ENCODE peak calls at places on chromosomes 11 and 22, in seven cellular contexts. G, B, X, U, Y, S and T are unnamed samples.

GRCh38 chr11:2827256-2827655 is 58.3 kb downstream of the CDKN1C start:
- DNase-seq in S (peak; percentile 39), U (no peak), G (no peak), Y (no peak), B (no peak), X (no peak), T (no peak)

GRCh38 chr11:115670538-115671200 is 166.5 kb upstream of the CADM1 start:
- DNase-seq in U (no peak), B (no peak), G (no peak), S (no peak), Y (no peak), X (no peak), T (no peak)

GRCh38 chr22:39012525-39013516 is 1.2 kb upstream of the APOBEC3C start:
- DNase-seq in X (no peak), U (no peak), B (peak; percentile 87), Y (no peak), S (no peak), G (no peak), T (no peak)

GRCh38 chr11:12170501-12170900 is 60.1 kb downstream of the MICAL2 start:
- DNase-seq in U (no peak), X (no peak), B (no peak), Y (no peak), S (no peak), G (no peak), T (no peak)

GRCh38 chr11:119573858-119574257 is 150.9 kb upstream of the THY1 start:
- DNase-seq in B (no peak), U (no peak), X (no peak), S (no peak), G (no peak), Y (no peak), T (no peak)

GRCh38 chr11:96339704-96340554 is 3.1 kb downstream of the MAML2 start:
- DNase-seq in S (no peak), X (no peak), B (no peak), U (no peak), G (no peak), Y (no peak), T (no peak)

GRCh38 chr11:803467-803742 is 1.6 kb downstream of the PIDD1 start:
- DNase-seq in U (no peak), Y (no peak), G (no peak), X (no peak), S (peak; percentile 55), B (no peak), T (no peak)

GRCh38 chr11:103070142-103070541 is 21.8 kb downstream of the DCUN1D5 start:
- DNase-seq in X (no peak), S (no peak), B (no peak), U (no peak), G (no peak), Y (no peak), T (no peak)

GRCh38 chr11:14357843-14358728 is 897 bp downstream of the RRAS2 start:
- DNase-seq in B (peak; percentile 43), U (no peak), Y (peak; percentile 63), S (peak; percentile 67), X (peak; percentile 76), G (no peak), T (peak; percentile 64)

GRCh38 chr11:8403310-8403709 is 139.6 kb upstream of the LMO1 start:
- DNase-seq in G (no peak), Y (no peak), U (no peak), B (no peak), S (no peak), X (no peak), T (no peak)

GRCh38 chr11:111362887-111363411 is 16.1 kb downstream of the POU2AF1 start:
- DNase-seq in S (peak; percentile 93), Y (peak; percentile 93), U (no peak), B (no peak), G (no peak), X (no peak), T (peak; percentile 94)

GRCh38 chr11:111365722-111366559 is 13.1 kb downstream of the POU2AF1 start:
- DNase-seq in B (no peak), S (no peak), U (no peak), G (no peak), X (no peak), Y (no peak), T (no peak)

GRCh38 chr11:111363985-111364384 is 15.1 kb downstream of the POU2AF1 start:
- DNase-seq in S (no peak), G (no peak), U (no peak), B (no peak), X (no peak), Y (no peak), T (no peak)

GRCh38 chr11:111366560-111367410 is 12.3 kb downstream of the POU2AF1 start:
- DNase-seq in S (no peak), U (no peak), Y (no peak), G (no peak), B (no peak), X (no peak), T (no peak)

DNA sequence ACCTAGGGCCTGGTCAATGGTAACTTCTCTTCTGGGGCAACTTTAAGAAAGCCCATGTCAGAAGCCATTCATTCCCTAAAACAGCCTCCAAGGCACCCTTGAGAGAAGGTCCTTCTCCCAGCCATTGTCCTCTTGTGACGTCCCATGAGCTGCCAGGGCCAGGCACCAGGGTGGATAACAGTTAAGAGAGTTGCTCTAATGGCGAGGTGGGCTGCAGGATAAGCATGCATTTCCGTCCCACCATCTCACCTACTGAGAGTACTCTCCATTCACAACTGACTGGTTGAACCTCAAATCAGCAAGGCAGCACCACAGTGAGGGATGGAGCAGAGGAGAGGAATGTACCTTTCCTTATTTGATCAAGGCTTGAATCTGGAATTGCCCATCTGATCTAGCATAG is 14.6 kb downstream of the POU2AF1 start:
- DNase-seq in G (no peak), U (no peak), Y (no peak), S (no peak), B (no peak), X (no peak), T (no peak)
- H3K4me1 ChIP-seq in G (no peaks in the 10 kb centered on the region), U (peaks cover 4% of the 10 kb centered on the region), Y (peaks cover 56% of the 10 kb centered on the region), S (peaks cover 31% of the 10 kb centered on the region), B (no peaks in the 10 kb centered on the region), X (no peaks in the 10 kb centered on the region), T (peaks cover 88% of the 10 kb centered on the region)

GRCh38 chr11:46451759-46452158 is 60.2 kb upstream of the CHRM4 start:
- DNase-seq in X (no peak), S (no peak), B (no peak), U (no peak), Y (no peak), G (no peak), T (no peak)
- H3K27ac ChIP-seq in X (no peak overlapping the region), S (no peak overlapping the region), B (no peak overlapping the region), U (no peak overlapping the region), Y (no peak overlapping the region), G (no peak overlapping the region), T (no peak overlapping the region)

GRCh38 chr11:117300773-117301172 is 9.6 kb downstream of the BACE1-AS start:
- DNase-seq in X (no peak), S (no peak), G (no peak), U (no peak), B (no peak), Y (no peak), T (no peak)
- TF ChIP-seq POLR2A in X (no peak), S (no peak), G (no peak), U (no peak), B (no peak), Y (no peak), T (no peak)

GRCh38 chr11:94781822-94782221 is 13.7 kb downstream of the AMOTL1 start:
- DNase-seq in X (no peak), S (no peak), U (no peak), Y (no peak), G (no peak), B (no peak), T (no peak)
- H3K4me1 ChIP-seq in X (peaks cover 5% of the 10 kb centered on the region), S (no peaks in the 10 kb centered on the region), U (peaks cover 58% of the 10 kb centered on the region), Y (peaks cover 14% of the 10 kb centered on the region), G (peaks cover 38% of the 10 kb centered on the region), B (peaks cover 3% of the 10 kb centered on the region), T (peaks cover 33% of the 10 kb centered on the region)

DNA sequence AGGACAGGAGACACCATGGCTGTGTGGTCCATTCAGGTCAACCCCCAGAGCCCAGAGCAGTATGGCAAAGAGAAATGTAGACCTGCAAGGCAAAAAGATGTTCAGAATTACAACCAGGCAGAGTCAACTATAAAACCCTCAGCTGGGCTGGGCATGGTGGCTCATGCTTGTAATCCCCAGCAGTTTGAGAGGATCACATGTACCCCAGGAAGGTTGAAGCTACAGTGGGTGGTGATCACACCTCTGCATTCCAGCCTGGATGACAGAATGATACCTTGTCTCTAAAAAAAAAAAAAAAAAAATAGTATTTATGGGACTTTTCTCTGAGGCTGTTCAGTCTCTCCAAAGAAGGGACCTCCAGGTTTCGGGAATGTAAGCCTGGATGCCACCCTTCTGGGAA is 18.4 kb upstream of the LDHA start:
- DNase-seq in U (no peak), G (no peak), Y (no peak), B (no peak), X (no peak), S (no peak), T (no peak)
- H3K27ac ChIP-seq in U (no peak overlapping the region), G (no peak overlapping the region), Y (no peak overlapping the region), B (no peak overlapping the region), X (no peak overlapping the region), S (no peak overlapping the region), T (no peak overlapping the region)

DNA sequence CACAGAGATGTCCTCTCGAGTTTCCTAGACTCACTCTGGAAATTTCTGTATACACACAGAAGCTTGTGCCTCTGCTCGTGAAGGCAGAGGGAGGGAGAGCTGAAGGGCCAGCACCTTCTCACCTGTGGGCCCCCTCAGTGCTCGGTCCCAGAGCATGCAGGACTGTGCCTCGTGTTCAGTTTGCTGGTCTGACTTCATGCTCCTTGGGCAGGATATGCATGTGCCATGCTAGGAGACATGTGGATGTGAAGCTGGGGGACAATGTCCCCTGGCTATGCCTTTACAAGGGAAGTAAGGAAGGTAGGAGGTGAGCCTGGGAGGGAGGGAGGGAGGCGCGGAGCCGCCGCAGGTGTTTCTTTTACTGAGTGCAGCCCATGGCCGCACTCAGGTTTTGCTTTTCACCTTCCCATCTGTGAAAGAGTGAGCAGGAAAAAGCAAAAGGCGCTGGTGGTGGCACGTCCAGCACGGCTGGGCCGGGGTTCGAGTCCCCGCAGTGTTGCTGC is 22.6 kb downstream of the NEAT1 start:
- DNase-seq in Y (no peak), S (no peak), X (no peak), U (no peak), G (no peak), B (no peak), T (no peak)
- TF ChIP-seq POLR2A in Y (no peak), S (no peak), X (no peak), U (peak; percentile 13), G (no peak), B (no peak), T (no peak)